ENCODE peak calls at places on chromosomes 12 and 14, in four cellular contexts. One of them, this sample, is unnamed.
A peak's percentile ranks its signal among the peaks of the same experiment; 100 is the strongest.

GRCh38 chr12:106137456-106138278 is 1.1 kb downstream of the NUAK1 start:
- DNase-seq in left lung: no peak
- DNase-seq in fibroblast of the aortic adventitia: no peak
- DNase-seq in SK-N-SH: no peak
- DNase-seq in this sample: no peak

GRCh38 chr12:53816360-53817020 is 64.7 kb upstream of the CISTR start:
- DNase-seq in SK-N-SH: no peak
- DNase-seq in fibroblast of the aortic adventitia: no peak
- DNase-seq in left lung: no peak
- DNase-seq in this sample: no peak

GRCh38 chr14:104677506-104678332 is 11.7 kb upstream of the INF2 start:
- DNase-seq in fibroblast of the aortic adventitia: peak; percentile 71
- DNase-seq in SK-N-SH: no peak
- DNase-seq in left lung: peak; percentile 86
- DNase-seq in this sample: peak; percentile 58

GRCh38 chr12:120590741-120591407 is 9.7 kb upstream of the POP5 start:
- DNase-seq in SK-N-SH: no peak
- DNase-seq in left lung: no peak
- DNase-seq in fibroblast of the aortic adventitia: no peak
- DNase-seq in this sample: no peak

GRCh38 chr12:50351120-50352043 is 45.0 kb downstream of the FAM186A start:
- DNase-seq in fibroblast of the aortic adventitia: peak; percentile 43
- DNase-seq in left lung: no peak
- DNase-seq in SK-N-SH: no peak
- DNase-seq in this sample: no peak

GRCh38 chr12:110071504-110071903 is 23.2 kb upstream of the C12orf76 start:
- DNase-seq in left lung: no peak
- DNase-seq in fibroblast of the aortic adventitia: no peak
- DNase-seq in SK-N-SH: no peak
- DNase-seq in this sample: no peak

GRCh38 chr12:125533434-125534029 is 468.3 kb downstream of the AACS start:
- DNase-seq in left lung: no peak
- DNase-seq in SK-N-SH: peak; percentile 80
- DNase-seq in fibroblast of the aortic adventitia: peak; percentile 10
- DNase-seq in this sample: no peak

GRCh38 chr12:20601668-20602280 is 93.4 kb upstream of the SLCO1C1 start:
- DNase-seq in left lung: no peak
- DNase-seq in fibroblast of the aortic adventitia: peak; percentile 78
- DNase-seq in SK-N-SH: peak; percentile 22
- DNase-seq in this sample: no peak

GRCh38 chr14:32813401-32813800 is 125.3 kb upstream of the NPAS3 start:
- DNase-seq in SK-N-SH: no peak
- DNase-seq in left lung: no peak
- DNase-seq in fibroblast of the aortic adventitia: no peak
- DNase-seq in this sample: no peak

GRCh38 chr12:103955811-103956514 is 9.7 kb upstream of the TDG start:
- DNase-seq in left lung: no peak
- DNase-seq in fibroblast of the aortic adventitia: peak; percentile 12
- DNase-seq in SK-N-SH: peak; percentile 18
- DNase-seq in this sample: no peak

GRCh38 chr14:91987192-91987591 is 39.7 kb upstream of the FBLN5 start:
- DNase-seq in left lung: no peak
- DNase-seq in SK-N-SH: no peak
- DNase-seq in fibroblast of the aortic adventitia: no peak
- DNase-seq in this sample: no peak

GRCh38 chr14:49505026-49505766 is 81.0 kb downstream of the RPS29 start:
- DNase-seq in fibroblast of the aortic adventitia: no peak
- DNase-seq in SK-N-SH: no peak
- DNase-seq in left lung: no peak
- DNase-seq in this sample: no peak

GRCh38 chr14:24806061-24806678 is 172.2 kb upstream of the GZMB start:
- DNase-seq in left lung: no peak
- DNase-seq in SK-N-SH: peak; percentile 34
- DNase-seq in fibroblast of the aortic adventitia: peak; percentile 65
- DNase-seq in this sample: peak; percentile 25

GRCh38 chr12:94650143-94651056 is at the start of gene TMCC3:
- DNase-seq in SK-N-SH: peak; percentile 87
- DNase-seq in left lung: peak; percentile 48
- DNase-seq in fibroblast of the aortic adventitia: peak; percentile 12
- DNase-seq in this sample: peak; percentile 54

GRCh38 chr12:62808166-62808879 is 126.6 kb downstream of the PPM1H start:
- DNase-seq in left lung: no peak
- DNase-seq in fibroblast of the aortic adventitia: no peak
- DNase-seq in SK-N-SH: no peak
- DNase-seq in this sample: no peak

GRCh38 chr14:102913341-102914211 is 8.9 kb upstream of the AMN start:
- DNase-seq in fibroblast of the aortic adventitia: no peak
- DNase-seq in SK-N-SH: peak; percentile 57
- DNase-seq in left lung: no peak
- DNase-seq in this sample: no peak

GRCh38 chr12:34402228-34402898 is 380.1 kb downstream of the ALG10 start:
- DNase-seq in left lung: peak; percentile 16
- DNase-seq in fibroblast of the aortic adventitia: no peak
- DNase-seq in SK-N-SH: no peak
- DNase-seq in this sample: no peak

GRCh38 chr12:48940181-48940580 is 14.9 kb upstream of the FKBP11 start:
- DNase-seq in left lung: no peak
- DNase-seq in fibroblast of the aortic adventitia: no peak
- DNase-seq in SK-N-SH: no peak
- DNase-seq in this sample: no peak

GRCh38 chr12:14399871-14400270 is 34.4 kb downstream of the ATF7IP start:
- DNase-seq in left lung: no peak
- DNase-seq in SK-N-SH: no peak
- DNase-seq in fibroblast of the aortic adventitia: no peak
- DNase-seq in this sample: no peak

GRCh38 chr14:105064721-105065143 is 498 bp downstream of the GPR132 start:
- DNase-seq in fibroblast of the aortic adventitia: peak; percentile 33
- DNase-seq in SK-N-SH: peak; percentile 44
- DNase-seq in left lung: peak; percentile 66
- DNase-seq in this sample: no peak

GRCh38 chr12:88298761-88299242 is 156.7 kb downstream of the TMTC3 start:
- DNase-seq in left lung: no peak
- DNase-seq in fibroblast of the aortic adventitia: peak; percentile 93
- DNase-seq in SK-N-SH: no peak
- DNase-seq in this sample: no peak

GRCh38 chr12:75908961-75909699 is 122.4 kb downstream of the PHLDA1 start:
- DNase-seq in fibroblast of the aortic adventitia: peak; percentile 94
- DNase-seq in SK-N-SH: peak; percentile 21
- DNase-seq in left lung: peak; percentile 36
- DNase-seq in this sample: no peak

GRCh38 chr12:101981868-101982267 is 79.9 kb downstream of the WASHC3 start:
- DNase-seq in left lung: no peak
- DNase-seq in fibroblast of the aortic adventitia: no peak
- DNase-seq in SK-N-SH: no peak
- DNase-seq in this sample: no peak

GRCh38 chr12:106521901-106522300 is 60.9 kb upstream of the RFX4 start:
- DNase-seq in SK-N-SH: no peak
- DNase-seq in left lung: no peak
- DNase-seq in fibroblast of the aortic adventitia: no peak
- DNase-seq in this sample: no peak

GRCh38 chr12:89775336-89776005 is 66.8 kb upstream of the ATP2B1 start:
- DNase-seq in SK-N-SH: no peak
- DNase-seq in fibroblast of the aortic adventitia: peak; percentile 18
- DNase-seq in left lung: no peak
- DNase-seq in this sample: no peak

GRCh38 chr12:30863839-30864238 is 62.7 kb upstream of the TSPAN11 start:
- DNase-seq in left lung: no peak
- DNase-seq in SK-N-SH: no peak
- DNase-seq in fibroblast of the aortic adventitia: no peak
- DNase-seq in this sample: no peak

GRCh38 chr12:47573146-47573659 is 132.6 kb downstream of the RPAP3 start:
- DNase-seq in SK-N-SH: no peak
- DNase-seq in left lung: no peak
- DNase-seq in fibroblast of the aortic adventitia: no peak
- DNase-seq in this sample: no peak

GRCh38 chr12:1606021-1606622 is 11.7 kb upstream of the FBXL14 start:
- DNase-seq in left lung: peak; percentile 91
- DNase-seq in fibroblast of the aortic adventitia: peak; percentile 96
- DNase-seq in SK-N-SH: peak; percentile 47
- DNase-seq in this sample: peak; percentile 31

GRCh38 chr12:5213990-5214389 is 170.3 kb downstream of the KCNA5 start:
- DNase-seq in left lung: no peak
- DNase-seq in SK-N-SH: no peak
- DNase-seq in fibroblast of the aortic adventitia: no peak
- DNase-seq in this sample: no peak

GRCh38 chr14:76710093-76711010 is 50.9 kb upstream of the VASH1 start:
- DNase-seq in left lung: no peak
- DNase-seq in fibroblast of the aortic adventitia: peak; percentile 70
- DNase-seq in SK-N-SH: peak; percentile 68
- DNase-seq in this sample: no peak

GRCh38 chr14:56189306-56189705 is 71.1 kb downstream of the PELI2 start:
- DNase-seq in fibroblast of the aortic adventitia: peak; percentile 70
- DNase-seq in left lung: no peak
- DNase-seq in SK-N-SH: no peak
- DNase-seq in this sample: no peak

GRCh38 chr14:94052662-94053061 is 26.5 kb downstream of the OTUB2 start:
- DNase-seq in left lung: no peak
- DNase-seq in SK-N-SH: no peak
- DNase-seq in fibroblast of the aortic adventitia: no peak
- DNase-seq in this sample: no peak

GRCh38 chr14:37172024-37172869 is at the start of gene SLC25A21:
- DNase-seq in fibroblast of the aortic adventitia: peak; percentile 81
- DNase-seq in SK-N-SH: no peak
- DNase-seq in left lung: peak; percentile 64
- DNase-seq in this sample: no peak

GRCh38 chr14:24215495-24216344 is at the start of gene MDP1:
- DNase-seq in SK-N-SH: peak; percentile 86
- DNase-seq in left lung: peak; percentile 88
- DNase-seq in fibroblast of the aortic adventitia: peak; percentile 81
- DNase-seq in this sample: peak; percentile 81

GRCh38 chr14:57485635-57486034 is 8.0 kb downstream of the CCDC198 start:
- DNase-seq in left lung: no peak
- DNase-seq in SK-N-SH: no peak
- DNase-seq in fibroblast of the aortic adventitia: no peak
- DNase-seq in this sample: no peak

GRCh38 chr12:104142543-104142942 is 4.5 kb upstream of the NFYB start:
- DNase-seq in left lung: no peak
- DNase-seq in fibroblast of the aortic adventitia: no peak
- DNase-seq in SK-N-SH: no peak
- DNase-seq in this sample: no peak

GRCh38 chr12:68001486-68002466 is 12.5 kb downstream of the IFNG-AS1 start:
- DNase-seq in SK-N-SH: no peak
- DNase-seq in fibroblast of the aortic adventitia: peak; percentile 28
- DNase-seq in left lung: no peak
- DNase-seq in this sample: no peak
- TF ChIP-seq CTCF in SK-N-SH: peak; percentile 58
- TF ChIP-seq CTCF in fibroblast of the aortic adventitia: peak; percentile 33
- TF ChIP-seq CTCF in left lung: no peak
- TF ChIP-seq CTCF in this sample: no peak

DNA sequence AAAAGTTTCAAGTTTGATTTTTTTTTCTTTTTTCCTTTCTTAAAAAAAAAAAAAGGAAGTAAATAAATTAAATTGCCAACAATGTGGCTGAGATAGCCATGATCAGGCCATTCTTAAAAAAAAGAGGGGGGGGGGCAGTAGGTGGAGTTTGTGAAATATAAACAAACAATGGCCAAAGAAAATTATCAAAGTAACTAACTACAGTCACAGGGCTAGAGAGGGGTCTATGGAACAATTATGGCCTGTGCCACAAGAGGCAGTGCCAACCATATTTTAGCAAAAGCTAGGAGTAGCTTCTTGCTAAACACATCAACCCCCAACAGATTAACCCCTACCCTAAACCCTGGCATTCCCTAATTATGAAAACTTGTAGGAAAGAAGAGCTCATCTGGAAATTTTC is 16.2 kb upstream of the SMARCC2 start:
- DNase-seq in fibroblast of the aortic adventitia: no peak
- DNase-seq in left lung: no peak
- DNase-seq in SK-N-SH: no peak
- DNase-seq in this sample: no peak
- TF ChIP-seq CTCF in fibroblast of the aortic adventitia: no peak
- TF ChIP-seq CTCF in left lung: no peak
- TF ChIP-seq CTCF in SK-N-SH: peak; percentile 39
- TF ChIP-seq CTCF in this sample: no peak

DNA sequence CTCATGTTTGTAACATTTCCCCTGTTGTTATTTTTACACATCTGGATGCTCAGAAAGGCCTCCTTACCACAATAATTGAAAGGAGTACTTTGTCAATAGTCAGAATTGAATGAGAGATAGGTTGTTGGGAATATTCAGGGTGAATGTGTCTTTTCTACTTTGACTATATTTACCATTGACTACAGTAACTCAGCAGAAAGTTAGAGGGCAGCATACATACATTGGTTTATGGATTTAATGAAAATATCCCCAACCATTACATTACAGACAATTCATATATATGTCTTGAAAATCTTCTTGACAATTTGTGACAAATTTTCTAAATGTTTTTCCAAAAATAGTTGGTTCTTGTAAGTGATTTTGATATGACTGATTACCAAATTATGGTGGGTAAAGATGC is 97.7 kb downstream of the NTS start:
- DNase-seq in left lung: no peak
- DNase-seq in SK-N-SH: no peak
- DNase-seq in fibroblast of the aortic adventitia: peak; percentile 13
- DNase-seq in this sample: no peak
- TF ChIP-seq CTCF in left lung: no peak
- TF ChIP-seq CTCF in SK-N-SH: peak; percentile 40
- TF ChIP-seq CTCF in fibroblast of the aortic adventitia: peak; percentile 35
- TF ChIP-seq CTCF in this sample: no peak

DNA sequence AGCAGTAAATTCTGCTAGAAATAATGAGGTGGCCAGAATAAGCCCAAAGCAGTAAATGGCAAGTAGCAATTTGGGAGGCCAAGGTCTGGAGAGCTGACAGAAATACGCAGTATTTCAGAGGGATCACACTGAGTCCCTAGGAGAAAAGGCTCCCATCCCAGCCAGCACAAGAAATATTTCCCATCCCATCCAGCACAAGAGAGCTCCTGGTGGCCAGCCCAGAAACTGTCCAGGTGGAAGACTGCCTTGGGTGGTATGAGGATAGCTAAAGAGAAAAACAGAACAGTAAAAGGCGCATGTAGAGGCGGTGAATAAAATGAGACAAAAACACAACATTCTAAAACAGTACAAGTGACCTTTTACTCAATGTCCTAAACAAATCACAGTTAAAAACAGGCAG is 120.7 kb downstream of the HECTD4 start:
- DNase-seq in fibroblast of the aortic adventitia: no peak
- DNase-seq in SK-N-SH: peak; percentile 27
- DNase-seq in left lung: no peak
- DNase-seq in this sample: no peak
- TF ChIP-seq CTCF in fibroblast of the aortic adventitia: peak; percentile 24
- TF ChIP-seq CTCF in SK-N-SH: no peak
- TF ChIP-seq CTCF in left lung: no peak
- TF ChIP-seq CTCF in this sample: no peak

DNA sequence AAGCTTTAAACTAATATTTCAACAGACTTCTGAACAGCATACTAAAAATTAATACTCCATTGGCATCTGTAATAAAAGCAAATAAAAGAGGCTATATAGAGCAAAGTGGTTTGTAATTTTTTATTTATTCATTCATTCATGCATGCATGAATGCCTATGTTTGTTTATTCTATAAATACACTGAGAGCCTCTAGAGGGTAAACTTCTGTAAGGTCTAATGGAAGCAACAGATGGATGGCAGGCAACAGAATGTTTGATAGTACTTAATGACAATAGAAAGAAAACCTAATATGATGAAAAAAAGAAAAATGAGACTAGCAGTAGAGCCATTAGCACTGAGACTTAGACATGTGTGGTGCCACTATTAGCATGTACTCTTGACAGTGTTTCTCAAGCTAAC is 253.1 kb downstream of the CCDC91 start:
- DNase-seq in left lung: no peak
- DNase-seq in fibroblast of the aortic adventitia: no peak
- DNase-seq in SK-N-SH: no peak
- DNase-seq in this sample: no peak
- TF ChIP-seq CTCF in left lung: no peak
- TF ChIP-seq CTCF in fibroblast of the aortic adventitia: no peak
- TF ChIP-seq CTCF in SK-N-SH: no peak
- TF ChIP-seq CTCF in this sample: no peak

This sample was measured in natural killer cell.